ENCODE peak calls at places on chromosomes 16 and 17, in ten cellular contexts. H is Peyer's patch, G is testis, X is neural progenitor cell, S is endodermal cell, R is fibroblast of the aortic adventitia, U is AG10803, N is NB4, F is ovary, T is foreskin fibroblast. D is an unnamed sample.

GRCh38 chr17:1555618-1556471 is 6.7 kb downstream of the PITPNA start:
- DNase-seq in H (peak; percentile 83), G (peak; percentile 37), X (no peak), S (no peak), R (no peak), U (no peak), N (peak; percentile 94), F (no peak), T (no peak), D (no peak)

GRCh38 chr17:64306850-64307463 is 43.9 kb upstream of the TEX2 start:
- DNase-seq in H (peak; percentile 85), G (peak; percentile 81), X (peak; percentile 74), S (peak; percentile 91), R (peak; percentile 81), U (peak; percentile 68), N (peak; percentile 80), F (peak; percentile 67), T (peak; percentile 90), D (peak; percentile 42)

GRCh38 chr17:79392598-79392997 is 218.3 kb downstream of the RBFOX3 start:
- DNase-seq in H (no peak), G (no peak), X (no peak), S (no peak), R (no peak), U (no peak), N (no peak), F (no peak), T (no peak), D (no peak)

GRCh38 chr16:71373073-71373472 is 14.6 kb downstream of the CALB2 start:
- DNase-seq in H (no peak), G (no peak), X (no peak), S (no peak), R (no peak), U (peak; percentile 59), N (no peak), F (no peak), T (peak; percentile 44), D (no peak)

GRCh38 chr17:42023524-42024349 is 3.8 kb downstream of the NKIRAS2 start:
- DNase-seq in H (no peak), G (peak; percentile 30), X (no peak), S (no peak), R (no peak), U (no peak), N (peak; percentile 94), F (no peak), T (no peak), D (no peak)

GRCh38 chr16:50304467-50305440 is 38.4 kb downstream of the ADCY7 start:
- DNase-seq in H (peak; percentile 39), G (no peak), X (no peak), S (peak; percentile 36), R (no peak), U (no peak), N (no peak), F (peak; percentile 26), T (no peak), D (no peak)

GRCh38 chr16:88881090-88881580 is 14.7 kb upstream of the PABPN1L start:
- DNase-seq in H (no peak), G (no peak), X (no peak), S (no peak), R (no peak), U (no peak), N (no peak), F (no peak), T (no peak), D (no peak)

GRCh38 chr17:72025113-72025512 is 95.7 kb upstream of the SOX9 start:
- DNase-seq in H (no peak), G (no peak), X (no peak), S (no peak), R (no peak), U (no peak), N (no peak), F (no peak), T (no peak), D (no peak)

GRCh38 chr17:50339381-50339780 is 6.5 kb upstream of the XYLT2 start:
- DNase-seq in H (peak; percentile 5), G (no peak), X (no peak), S (no peak), R (no peak), U (no peak), N (no peak), F (no peak), T (no peak), D (no peak)

GRCh38 chr16:87185313-87185712 is 131.9 kb downstream of the C16orf95 start:
- DNase-seq in H (no peak), G (no peak), X (peak; percentile 37), S (no peak), R (no peak), U (no peak), N (no peak), F (no peak), T (no peak), D (no peak)

GRCh38 chr16:81686391-81687182 is 92.5 kb upstream of the PLCG2 start:
- DNase-seq in H (no peak), G (no peak), X (no peak), S (no peak), R (no peak), U (no peak), N (no peak), F (no peak), T (no peak), D (no peak)

GRCh38 chr17:48023408-48024148 is 14.0 kb downstream of the COPZ2 start:
- DNase-seq in H (peak; percentile 81), G (peak; percentile 85), X (peak; percentile 93), S (peak; percentile 97), R (peak; percentile 59), U (peak; percentile 77), N (peak; percentile 83), F (peak; percentile 76), T (peak; percentile 92), D (no peak)
- TF ChIP-seq CTCF in H (no peak), G (no peak), X (peak; percentile 34), S (peak; percentile 53), R (peak; percentile 32), U (no peak), N (no peak), F (no peak), T (peak; percentile 4), D (peak; percentile 22)

GRCh38 chr17:58204796-58205195 is 12.3 kb downstream of the EPX start:
- DNase-seq in H (no peak), G (no peak), X (no peak), S (no peak), R (peak; percentile 28), U (no peak), N (no peak), F (no peak), T (no peak), D (no peak)

GRCh38 chr17:58196610-58197009 is 4.1 kb downstream of the EPX start:
- DNase-seq in H (no peak), G (no peak), X (no peak), S (no peak), R (no peak), U (no peak), N (no peak), F (no peak), T (no peak), D (no peak)

GRCh38 chr17:58202859-58203258 is 10.3 kb downstream of the EPX start:
- DNase-seq in H (no peak), G (no peak), X (no peak), S (no peak), R (no peak), U (no peak), N (no peak), F (no peak), T (no peak), D (no peak)

GRCh38 chr17:58195518-58196123 is 3.1 kb downstream of the EPX start:
- DNase-seq in H (no peak), G (no peak), X (no peak), S (no peak), R (no peak), U (no peak), N (no peak), F (no peak), T (no peak), D (no peak)

DNA sequence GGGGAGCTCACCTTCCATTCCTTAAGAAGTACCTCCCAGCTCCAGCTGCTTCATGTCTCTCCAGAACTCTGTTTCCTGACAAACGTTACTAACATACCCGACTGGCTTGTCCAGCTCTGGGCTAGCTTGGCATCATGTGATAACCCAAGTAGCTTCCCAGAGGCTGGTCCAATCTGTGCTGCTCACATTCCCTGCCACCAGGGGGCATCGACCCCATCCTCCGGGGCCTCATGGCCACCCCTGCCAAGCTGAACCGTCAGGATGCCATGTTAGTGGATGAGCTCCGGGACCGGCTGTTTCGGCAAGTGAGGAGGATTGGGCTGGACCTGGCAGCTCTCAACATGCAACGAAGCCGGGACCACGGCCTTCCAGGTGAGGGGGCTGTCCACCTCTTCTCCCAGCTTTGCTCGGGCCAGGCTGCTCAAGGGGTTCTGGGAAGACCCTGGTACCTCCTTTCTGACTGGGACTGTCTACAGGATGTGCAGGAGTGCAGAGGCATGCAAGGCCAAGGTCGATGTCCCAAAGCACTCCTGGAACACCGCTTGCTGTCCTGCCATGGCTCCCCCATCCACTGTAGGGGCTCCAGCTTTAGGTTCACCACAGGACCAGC is 7.6 kb downstream of the EPX start:
- DNase-seq in H (peak; percentile 72), G (peak; percentile 68), X (peak; percentile 74), S (peak; percentile 96), R (peak; percentile 26), U (peak; percentile 39), N (peak; percentile 66), F (no peak), T (peak; percentile 61), D (peak; percentile 53)
- TF ChIP-seq CTCF in H (peak; percentile 29), G (peak; percentile 33), X (peak; percentile 73), S (peak; percentile 82), R (peak; percentile 45), U (peak; percentile 56), N (peak; percentile 71), F (no peak), T (peak; percentile 49), D (peak; percentile 81)

GRCh38 chr16:2467301-2468141 is 3.6 kb upstream of the NTN3 start:
- DNase-seq in H (peak; percentile 73), G (peak; percentile 83), X (peak; percentile 84), S (peak; percentile 84), R (peak; percentile 71), U (peak; percentile 61), N (peak; percentile 92), F (peak; percentile 84), T (peak; percentile 92), D (peak; percentile 72)
- TF ChIP-seq CTCF in H (no peak), G (peak; percentile 17), X (peak; percentile 10), S (peak; percentile 42), R (peak; percentile 7), U (no peak), N (peak; percentile 11), F (no peak), T (no peak), D (no peak)

GRCh38 chr17:19867654-19868395 is at the start of gene ULK2:
- DNase-seq in H (peak; percentile 65), G (peak; percentile 73), X (peak; percentile 89), S (peak; percentile 92), R (peak; percentile 72), U (peak; percentile 86), N (peak; percentile 68), F (peak; percentile 82), T (peak; percentile 91), D (no peak)

DNA sequence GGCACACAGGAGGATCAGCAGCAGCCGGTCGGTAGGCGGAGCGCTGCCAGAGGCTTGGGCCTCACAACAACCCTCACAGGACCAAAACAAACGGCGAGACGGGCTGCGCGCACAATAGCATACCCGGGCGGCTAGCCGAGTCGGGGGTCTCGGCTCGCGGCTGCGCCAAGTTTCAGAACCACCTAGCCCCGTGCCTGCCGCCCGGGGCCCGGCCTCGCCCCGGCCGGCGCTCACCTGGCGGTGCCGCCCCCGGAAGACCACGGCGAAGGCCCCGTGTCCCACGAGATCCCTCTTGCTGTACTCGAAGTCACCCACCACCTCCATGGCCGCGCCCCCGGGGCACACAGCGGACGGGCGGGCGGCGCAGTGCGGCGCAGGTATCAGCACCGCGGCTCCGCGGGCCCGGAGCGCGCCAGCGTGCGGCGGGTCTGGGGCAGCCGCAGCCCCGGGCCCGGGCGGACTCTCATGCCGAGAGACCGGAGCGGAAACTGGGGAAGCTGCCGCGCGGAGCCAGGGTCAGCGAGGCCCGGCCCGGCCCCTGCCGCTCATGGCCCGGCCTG is 562 bp downstream of the ULK2 start:
- DNase-seq in H (peak; percentile 82), G (peak; percentile 84), X (peak; percentile 88), S (peak; percentile 95), R (peak; percentile 56), U (peak; percentile 61), N (peak; percentile 77), F (peak; percentile 77), T (peak; percentile 82), D (no peak)
- TF ChIP-seq CTCF in H (no peak), G (no peak), X (peak; percentile 44), S (peak; percentile 57), R (peak; percentile 44), U (peak; percentile 42), N (peak; percentile 24), F (no peak), T (peak; percentile 26), D (no peak)